ENCODE peak calls at places on chromosomes 5 and 9, in five cellular contexts. I is activated effector memory CD4-positive, alpha-beta T cell treated with anti-CD3 and anti-CD28 coated beads, Interleukin-2, amount 50 U/mL, for 16 hours; A is GOT3; N is A172; L is stimulated activated CD8-positive, alpha-beta memory T cell treated with anti-CD3 and anti-CD28 coated beads, Interleukin-15, amount 100 ng/mL, for 48 hours. Z is an unnamed sample.

GRCh38 chr5:113770648-113771047 is 257.2 kb downstream of the YTHDC2 start:
- DNase-seq in L (no peak), A (no peak), I (no peak), N (no peak), Z (no peak)

GRCh38 chr9:114958021-114958846 is 27.8 kb upstream of the TNFSF8 start:
- DNase-seq in A (no peak), L (peak; percentile 43), N (no peak), I (peak; percentile 79), Z (peak; percentile 82)

GRCh38 chr9:8262625-8263622 is 463.3 kb upstream of the DMAC1 start:
- DNase-seq in L (no peak), N (no peak), A (no peak), I (no peak), Z (no peak)

GRCh38 chr9:110880123-110880522 is 158.1 kb downstream of the LPAR1 start:
- DNase-seq in A (no peak), N (no peak), L (no peak), I (no peak), Z (no peak)

GRCh38 chr5:23466401-23466886 is 41.0 kb upstream of the PRDM9 start:
- DNase-seq in I (no peak), N (peak; percentile 87), L (no peak), A (no peak), Z (no peak)

GRCh38 chr9:61674465-61674864 is 484.6 kb downstream of the SPATA31A7 start:
- DNase-seq in L (no peak), N (no peak), I (no peak), A (no peak), Z (no peak)

GRCh38 chr9:90890146-90890545 is 88.5 kb downstream of the SYK start:
- DNase-seq in L (no peak), I (no peak), A (no peak), N (no peak), Z (no peak)

GRCh38 chr5:151772029-151772867 is 494 bp downstream of the G3BP1 start:
- DNase-seq in A (no peak), L (peak; percentile 19), N (no peak), I (peak; percentile 80), Z (no peak)

GRCh38 chr9:84235516-84235915 is 105.0 kb downstream of the SLC28A3 start:
- DNase-seq in A (no peak), L (no peak), I (no peak), N (no peak), Z (no peak)

GRCh38 chr5:25415970-25416369 is 771.2 kb upstream of the CDH10 start:
- DNase-seq in L (no peak), N (no peak), I (no peak), A (no peak), Z (no peak)

GRCh38 chr9:69452110-69452780 is 127.2 kb downstream of the ENTREP1 start:
- DNase-seq in L (no peak), A (no peak), N (peak; percentile 76), I (no peak), Z (no peak)

GRCh38 chr9:7237473-7238243 is 479.9 kb downstream of the KDM4C start:
- DNase-seq in N (no peak), I (no peak), A (no peak), L (no peak), Z (no peak)

GRCh38 chr9:109939698-109940342 is 159.8 kb downstream of the PALM2AKAP2 start:
- DNase-seq in N (no peak), I (no peak), A (no peak), L (no peak), Z (no peak)

GRCh38 chr9:89390578-89390977 is 72.3 kb downstream of the SECISBP2 start:
- DNase-seq in N (no peak), A (no peak), I (no peak), L (no peak), Z (no peak)

GRCh38 chr5:180600554-180601041 is 9.3 kb upstream of the SCGB3A1 start:
- DNase-seq in L (no peak), I (no peak), A (no peak), N (no peak), Z (peak; percentile 52)

GRCh38 chr9:27535701-27536118 is 6.1 kb upstream of the MOB3B start:
- DNase-seq in L (no peak), I (no peak), A (no peak), N (no peak), Z (no peak)

GRCh38 chr5:119435436-119436132 is 16.7 kb upstream of the HSD17B4 start:
- DNase-seq in I (peak; percentile 88), A (no peak), L (peak; percentile 50), N (peak; percentile 24), Z (peak; percentile 94)

GRCh38 chr5:177455036-177455660 is 8.5 kb downstream of the PRR7 start:
- DNase-seq in A (peak; percentile 55), L (peak; percentile 90), N (no peak), I (peak; percentile 98), Z (peak; percentile 98)

GRCh38 chr9:91546574-91546973 is 122.9 kb upstream of the NFIL3 start:
- DNase-seq in N (peak; percentile 39), I (no peak), A (no peak), L (no peak), Z (no peak)

GRCh38 chr9:135990468-135991429 is 29.6 kb upstream of the UBAC1 start:
- DNase-seq in A (no peak), I (peak; percentile 74), N (peak; percentile 46), L (no peak), Z (peak; percentile 86)

GRCh38 chr5:97096096-97096648 is 46.2 kb downstream of the LIX1 start:
- DNase-seq in L (no peak), A (no peak), N (peak; percentile 48), I (no peak), Z (no peak)

GRCh38 chr9:7944521-7945022 is 145.0 kb upstream of the DMAC1 start:
- DNase-seq in I (no peak), N (no peak), A (no peak), L (no peak), Z (no peak)

GRCh38 chr9:1434082-1434481 is 383.9 kb downstream of the DMRT2 start:
- DNase-seq in A (no peak), N (no peak), L (no peak), I (no peak), Z (no peak)

GRCh38 chr9:110578575-110578895 is 1.0 kb downstream of the SVEP1 start:
- DNase-seq in L (no peak), N (no peak), A (no peak), I (no peak), Z (no peak)

Z was measured in spleen.